ENCODE peak calls at places on chromosomes 2 and 18, in eight cellular contexts. One of them, this sample, is unnamed.

GRCh38 chr2:232434091-232434490 is 21.9 kb upstream of the ALPI start:
- DNase-seq in effector memory CD8-positive, alpha-beta T cell: no peak
- DNase-seq in GM04504: no peak
- DNase-seq in stimulated activated CD4-positive, alpha-beta T cell treated with anti-CD3 and anti-CD28 coated beads, Interleukin-1b, Interleukin-23, amount 100 ng/mL, for 4 hours: no peak
- DNase-seq in epithelial cell of esophagus: no peak
- DNase-seq in epithelial cell of proximal tubule: no peak
- DNase-seq in cardiac septum: no peak
- DNase-seq in posterior cingulate gyrus: no peak
- DNase-seq in this sample: no peak

GRCh38 chr18:63881851-63882250 is 5.7 kb upstream of the SERPINB2 start:
- DNase-seq in effector memory CD8-positive, alpha-beta T cell: no peak
- DNase-seq in GM04504: no peak
- DNase-seq in stimulated activated CD4-positive, alpha-beta T cell treated with anti-CD3 and anti-CD28 coated beads, Interleukin-1b, Interleukin-23, amount 100 ng/mL, for 4 hours: no peak
- DNase-seq in epithelial cell of esophagus: peak
- DNase-seq in epithelial cell of proximal tubule: no peak
- DNase-seq in cardiac septum: no peak
- DNase-seq in posterior cingulate gyrus: no peak
- DNase-seq in this sample: no peak

GRCh38 chr2:74317696-74318095 is 25.5 kb downstream of the SLC4A5 start:
- DNase-seq in effector memory CD8-positive, alpha-beta T cell: no peak
- DNase-seq in GM04504: no peak
- DNase-seq in stimulated activated CD4-positive, alpha-beta T cell treated with anti-CD3 and anti-CD28 coated beads, Interleukin-1b, Interleukin-23, amount 100 ng/mL, for 4 hours: no peak
- DNase-seq in epithelial cell of esophagus: no peak
- DNase-seq in epithelial cell of proximal tubule: no peak
- DNase-seq in cardiac septum: no peak
- DNase-seq in posterior cingulate gyrus: peak
- DNase-seq in this sample: no peak

GRCh38 chr18:46167971-46168370 is 63.8 kb downstream of the HAUS1 start:
- DNase-seq in effector memory CD8-positive, alpha-beta T cell: no peak
- DNase-seq in GM04504: no peak
- DNase-seq in stimulated activated CD4-positive, alpha-beta T cell treated with anti-CD3 and anti-CD28 coated beads, Interleukin-1b, Interleukin-23, amount 100 ng/mL, for 4 hours: no peak
- DNase-seq in epithelial cell of esophagus: no peak
- DNase-seq in epithelial cell of proximal tubule: no peak
- DNase-seq in cardiac septum: no peak
- DNase-seq in posterior cingulate gyrus: no peak
- DNase-seq in this sample: no peak

GRCh38 chr2:112459372-112459771 is 22.6 kb upstream of the TTL start:
- DNase-seq in effector memory CD8-positive, alpha-beta T cell: no peak
- DNase-seq in GM04504: no peak
- DNase-seq in stimulated activated CD4-positive, alpha-beta T cell treated with anti-CD3 and anti-CD28 coated beads, Interleukin-1b, Interleukin-23, amount 100 ng/mL, for 4 hours: no peak
- DNase-seq in epithelial cell of esophagus: no peak
- DNase-seq in epithelial cell of proximal tubule: no peak
- DNase-seq in cardiac septum: no peak
- DNase-seq in posterior cingulate gyrus: no peak
- DNase-seq in this sample: no peak

GRCh38 chr2:208280933-208281332 is 14.9 kb downstream of the PIKFYVE start:
- DNase-seq in effector memory CD8-positive, alpha-beta T cell: no peak
- DNase-seq in GM04504: peak
- DNase-seq in stimulated activated CD4-positive, alpha-beta T cell treated with anti-CD3 and anti-CD28 coated beads, Interleukin-1b, Interleukin-23, amount 100 ng/mL, for 4 hours: no peak
- DNase-seq in epithelial cell of esophagus: no peak
- DNase-seq in epithelial cell of proximal tubule: no peak
- DNase-seq in cardiac septum: no peak
- DNase-seq in posterior cingulate gyrus: no peak
- DNase-seq in this sample: no peak

GRCh38 chr2:215535726-215536125 is 99.9 kb upstream of the FN1 start:
- DNase-seq in effector memory CD8-positive, alpha-beta T cell: no peak
- DNase-seq in GM04504: no peak
- DNase-seq in stimulated activated CD4-positive, alpha-beta T cell treated with anti-CD3 and anti-CD28 coated beads, Interleukin-1b, Interleukin-23, amount 100 ng/mL, for 4 hours: no peak
- DNase-seq in epithelial cell of esophagus: no peak
- DNase-seq in epithelial cell of proximal tubule: no peak
- DNase-seq in cardiac septum: no peak
- DNase-seq in posterior cingulate gyrus: no peak
- DNase-seq in this sample: no peak

GRCh38 chr2:85714841-85715240 is 20.7 kb downstream of the GNLY start:
- DNase-seq in effector memory CD8-positive, alpha-beta T cell: no peak
- DNase-seq in GM04504: no peak
- DNase-seq in stimulated activated CD4-positive, alpha-beta T cell treated with anti-CD3 and anti-CD28 coated beads, Interleukin-1b, Interleukin-23, amount 100 ng/mL, for 4 hours: no peak
- DNase-seq in epithelial cell of esophagus: no peak
- DNase-seq in epithelial cell of proximal tubule: no peak
- DNase-seq in cardiac septum: no peak
- DNase-seq in posterior cingulate gyrus: no peak
- DNase-seq in this sample: no peak

GRCh38 chr2:237628482-237629187 is 1.2 kb downstream of the LRRFIP1 start:
- DNase-seq in effector memory CD8-positive, alpha-beta T cell: no peak
- DNase-seq in GM04504: no peak
- DNase-seq in stimulated activated CD4-positive, alpha-beta T cell treated with anti-CD3 and anti-CD28 coated beads, Interleukin-1b, Interleukin-23, amount 100 ng/mL, for 4 hours: no peak
- DNase-seq in epithelial cell of esophagus: no peak
- DNase-seq in epithelial cell of proximal tubule: no peak
- DNase-seq in cardiac septum: no peak
- DNase-seq in posterior cingulate gyrus: no peak
- DNase-seq in this sample: no peak

GRCh38 chr18:36776650-36777049 is 52.2 kb downstream of the TPGS2 start:
- DNase-seq in effector memory CD8-positive, alpha-beta T cell: no peak
- DNase-seq in GM04504: no peak
- DNase-seq in stimulated activated CD4-positive, alpha-beta T cell treated with anti-CD3 and anti-CD28 coated beads, Interleukin-1b, Interleukin-23, amount 100 ng/mL, for 4 hours: no peak
- DNase-seq in epithelial cell of esophagus: no peak
- DNase-seq in epithelial cell of proximal tubule: no peak
- DNase-seq in cardiac septum: no peak
- DNase-seq in posterior cingulate gyrus: no peak
- DNase-seq in this sample: no peak

GRCh38 chr2:217914078-217914477 is 88.7 kb downstream of the TNS1 start:
- DNase-seq in effector memory CD8-positive, alpha-beta T cell: no peak
- DNase-seq in GM04504: no peak
- DNase-seq in stimulated activated CD4-positive, alpha-beta T cell treated with anti-CD3 and anti-CD28 coated beads, Interleukin-1b, Interleukin-23, amount 100 ng/mL, for 4 hours: no peak
- DNase-seq in epithelial cell of esophagus: no peak
- DNase-seq in epithelial cell of proximal tubule: no peak
- DNase-seq in cardiac septum: no peak
- DNase-seq in posterior cingulate gyrus: no peak
- DNase-seq in this sample: no peak

GRCh38 chr2:105573910-105574655 is 170.6 kb upstream of the NCK2 start:
- DNase-seq in effector memory CD8-positive, alpha-beta T cell: no peak
- DNase-seq in GM04504: no peak
- DNase-seq in stimulated activated CD4-positive, alpha-beta T cell treated with anti-CD3 and anti-CD28 coated beads, Interleukin-1b, Interleukin-23, amount 100 ng/mL, for 4 hours: no peak
- DNase-seq in epithelial cell of esophagus: no peak
- DNase-seq in epithelial cell of proximal tubule: no peak
- DNase-seq in cardiac septum: no peak
- DNase-seq in posterior cingulate gyrus: no peak
- DNase-seq in this sample: no peak

GRCh38 chr2:203730076-203730729 is 23.8 kb downstream of the CD28 start:
- DNase-seq in effector memory CD8-positive, alpha-beta T cell: no peak
- DNase-seq in GM04504: no peak
- DNase-seq in stimulated activated CD4-positive, alpha-beta T cell treated with anti-CD3 and anti-CD28 coated beads, Interleukin-1b, Interleukin-23, amount 100 ng/mL, for 4 hours: no peak
- DNase-seq in epithelial cell of esophagus: peak
- DNase-seq in epithelial cell of proximal tubule: no peak
- DNase-seq in cardiac septum: no peak
- DNase-seq in posterior cingulate gyrus: no peak
- DNase-seq in this sample: no peak

GRCh38 chr2:76958749-76959148 is 563.4 kb downstream of the LRRTM4 start:
- DNase-seq in effector memory CD8-positive, alpha-beta T cell: no peak
- DNase-seq in GM04504: no peak
- DNase-seq in stimulated activated CD4-positive, alpha-beta T cell treated with anti-CD3 and anti-CD28 coated beads, Interleukin-1b, Interleukin-23, amount 100 ng/mL, for 4 hours: no peak
- DNase-seq in epithelial cell of esophagus: peak
- DNase-seq in epithelial cell of proximal tubule: no peak
- DNase-seq in cardiac septum: no peak
- DNase-seq in posterior cingulate gyrus: no peak
- DNase-seq in this sample: no peak

GRCh38 chr18:11989966-11990380 is 8.7 kb downstream of the IMPA2 start:
- DNase-seq in effector memory CD8-positive, alpha-beta T cell: no peak
- DNase-seq in GM04504: no peak
- DNase-seq in stimulated activated CD4-positive, alpha-beta T cell treated with anti-CD3 and anti-CD28 coated beads, Interleukin-1b, Interleukin-23, amount 100 ng/mL, for 4 hours: no peak
- DNase-seq in epithelial cell of esophagus: no peak
- DNase-seq in epithelial cell of proximal tubule: no peak
- DNase-seq in cardiac septum: no peak
- DNase-seq in posterior cingulate gyrus: no peak
- DNase-seq in this sample: no peak

GRCh38 chr18:77146249-77147080 is 13.9 kb upstream of the MBP start:
- DNase-seq in effector memory CD8-positive, alpha-beta T cell: no peak
- DNase-seq in GM04504: no peak
- DNase-seq in stimulated activated CD4-positive, alpha-beta T cell treated with anti-CD3 and anti-CD28 coated beads, Interleukin-1b, Interleukin-23, amount 100 ng/mL, for 4 hours: no peak
- DNase-seq in epithelial cell of esophagus: peak
- DNase-seq in epithelial cell of proximal tubule: no peak
- DNase-seq in cardiac septum: no peak
- DNase-seq in posterior cingulate gyrus: no peak
- DNase-seq in this sample: no peak

GRCh38 chr18:62524443-62525200 is 1.8 kb downstream of the ZCCHC2 start:
- DNase-seq in effector memory CD8-positive, alpha-beta T cell: peak
- DNase-seq in GM04504: no peak
- DNase-seq in stimulated activated CD4-positive, alpha-beta T cell treated with anti-CD3 and anti-CD28 coated beads, Interleukin-1b, Interleukin-23, amount 100 ng/mL, for 4 hours: peak
- DNase-seq in epithelial cell of esophagus: peak
- DNase-seq in epithelial cell of proximal tubule: no peak
- DNase-seq in cardiac septum: peak
- DNase-seq in posterior cingulate gyrus: peak
- DNase-seq in this sample: peak

GRCh38 chr2:163692611-163693482 is 43.0 kb downstream of the FIGN start:
- DNase-seq in effector memory CD8-positive, alpha-beta T cell: no peak
- DNase-seq in GM04504: no peak
- DNase-seq in stimulated activated CD4-positive, alpha-beta T cell treated with anti-CD3 and anti-CD28 coated beads, Interleukin-1b, Interleukin-23, amount 100 ng/mL, for 4 hours: no peak
- DNase-seq in epithelial cell of esophagus: no peak
- DNase-seq in epithelial cell of proximal tubule: peak
- DNase-seq in cardiac septum: no peak
- DNase-seq in posterior cingulate gyrus: no peak
- DNase-seq in this sample: no peak